ENCODE peak calls at places on chromosome 9, in four cellular contexts. One of them, this sample, is unnamed.

GRCh38 chr9:124349675-124350484 is 65.4 kb downstream of the PSMB7 start:
- DNase-seq in mammary epithelial cell: no peak
- DNase-seq in transverse colon: no peak
- DNase-seq in adipocyte: no peak
- DNase-seq in this sample: no peak

GRCh38 chr9:84271004-84271886 is 69.3 kb downstream of the SLC28A3 start:
- DNase-seq in mammary epithelial cell: no peak
- DNase-seq in transverse colon: peak; percentile 56
- DNase-seq in adipocyte: peak; percentile 96
- DNase-seq in this sample: peak; percentile 43

GRCh38 chr9:92947268-92948031 is at the start of gene FGD3:
- DNase-seq in mammary epithelial cell: no peak
- DNase-seq in transverse colon: no peak
- DNase-seq in adipocyte: peak; percentile 29
- DNase-seq in this sample: peak; percentile 70

GRCh38 chr9:133521122-133522072 is 3.4 kb downstream of the MYMK start:
- DNase-seq in mammary epithelial cell: no peak
- DNase-seq in transverse colon: no peak
- DNase-seq in adipocyte: no peak
- DNase-seq in this sample: peak; percentile 57

GRCh38 chr9:129988607-129989361 is 54.2 kb downstream of the FNBP1 start:
- DNase-seq in mammary epithelial cell: no peak
- DNase-seq in transverse colon: peak; percentile 50
- DNase-seq in adipocyte: no peak
- DNase-seq in this sample: no peak

GRCh38 chr9:10055886-10056395 is 556.9 kb downstream of the PTPRD start:
- DNase-seq in mammary epithelial cell: no peak
- DNase-seq in transverse colon: no peak
- DNase-seq in adipocyte: no peak
- DNase-seq in this sample: peak; percentile 11

GRCh38 chr9:82124090-82124489 is 135.5 kb downstream of the SPATA31D1 start:
- DNase-seq in mammary epithelial cell: peak; percentile 74
- DNase-seq in transverse colon: no peak
- DNase-seq in adipocyte: peak; percentile 63
- DNase-seq in this sample: no peak

GRCh38 chr9:109467936-109468335 is 30.2 kb downstream of the PTPN3 start:
- DNase-seq in mammary epithelial cell: peak; percentile 70
- DNase-seq in transverse colon: no peak
- DNase-seq in adipocyte: peak; percentile 21
- DNase-seq in this sample: no peak

GRCh38 chr9:106799146-106799545 is 63.8 kb upstream of the ZNF462 start:
- DNase-seq in mammary epithelial cell: peak; percentile 74
- DNase-seq in transverse colon: no peak
- DNase-seq in adipocyte: peak; percentile 85
- DNase-seq in this sample: no peak

GRCh38 chr9:132669636-132670358 is at the start of gene DDX31:
- DNase-seq in mammary epithelial cell: peak; percentile 80
- DNase-seq in transverse colon: peak; percentile 87
- DNase-seq in adipocyte: peak; percentile 92
- DNase-seq in this sample: peak; percentile 95

GRCh38 chr9:76863832-76864231 is 42.1 kb downstream of the PRUNE2 start:
- DNase-seq in mammary epithelial cell: no peak
- DNase-seq in transverse colon: no peak
- DNase-seq in adipocyte: no peak
- DNase-seq in this sample: no peak

GRCh38 chr9:76866689-76867088 is 39.2 kb downstream of the PRUNE2 start:
- DNase-seq in mammary epithelial cell: peak; percentile 54
- DNase-seq in transverse colon: no peak
- DNase-seq in adipocyte: peak; percentile 88
- DNase-seq in this sample: no peak

GRCh38 chr9:76873056-76873792 is 32.7 kb downstream of the PRUNE2 start:
- DNase-seq in mammary epithelial cell: no peak
- DNase-seq in transverse colon: no peak
- DNase-seq in adipocyte: peak; percentile 63
- DNase-seq in this sample: peak; percentile 23

GRCh38 chr9:76873821-76874220 is 32.1 kb downstream of the PRUNE2 start:
- DNase-seq in mammary epithelial cell: no peak
- DNase-seq in transverse colon: no peak
- DNase-seq in adipocyte: no peak
- DNase-seq in this sample: no peak

GRCh38 chr9:76868897-76869296 is 37.0 kb downstream of the PRUNE2 start:
- DNase-seq in mammary epithelial cell: peak; percentile 43
- DNase-seq in transverse colon: no peak
- DNase-seq in adipocyte: no peak
- DNase-seq in this sample: no peak
- H3K4me3 ChIP-seq in mammary epithelial cell: no peak overlapping the region
- H3K4me3 ChIP-seq in transverse colon: peak overlapping the region; percentile 7
- H3K4me3 ChIP-seq in adipocyte: peak overlapping the region; percentile 28
- H3K4me3 ChIP-seq in this sample: no peak overlapping the region

GRCh38 chr9:37509536-37509935 is 23.8 kb downstream of the POLR1E start:
- DNase-seq in mammary epithelial cell: no peak
- DNase-seq in transverse colon: no peak
- DNase-seq in adipocyte: no peak
- DNase-seq in this sample: no peak

GRCh38 chr9:37508834-37509206 is 23.1 kb downstream of the POLR1E start:
- DNase-seq in mammary epithelial cell: no peak
- DNase-seq in transverse colon: no peak
- DNase-seq in adipocyte: no peak
- DNase-seq in this sample: no peak

GRCh38 chr9:37508135-37508833 is 22.5 kb downstream of the POLR1E start:
- DNase-seq in mammary epithelial cell: no peak
- DNase-seq in transverse colon: no peak
- DNase-seq in adipocyte: peak; percentile 7
- DNase-seq in this sample: no peak

GRCh38 chr9:37511006-37511714 is 25.4 kb downstream of the POLR1E start:
- DNase-seq in mammary epithelial cell: no peak
- DNase-seq in transverse colon: no peak
- DNase-seq in adipocyte: no peak
- DNase-seq in this sample: no peak

GRCh38 chr9:37507586-37508134 is 21.9 kb downstream of the POLR1E start:
- DNase-seq in mammary epithelial cell: no peak
- DNase-seq in transverse colon: no peak
- DNase-seq in adipocyte: no peak
- DNase-seq in this sample: no peak
- H3K9me3 ChIP-seq in mammary epithelial cell: no peaks in the 10 kb centered on the region
- H3K9me3 ChIP-seq in transverse colon: no peaks in the 10 kb centered on the region
- H3K9me3 ChIP-seq in adipocyte: no peaks in the 10 kb centered on the region
- H3K9me3 ChIP-seq in this sample: no peaks in the 10 kb centered on the region

DNA sequence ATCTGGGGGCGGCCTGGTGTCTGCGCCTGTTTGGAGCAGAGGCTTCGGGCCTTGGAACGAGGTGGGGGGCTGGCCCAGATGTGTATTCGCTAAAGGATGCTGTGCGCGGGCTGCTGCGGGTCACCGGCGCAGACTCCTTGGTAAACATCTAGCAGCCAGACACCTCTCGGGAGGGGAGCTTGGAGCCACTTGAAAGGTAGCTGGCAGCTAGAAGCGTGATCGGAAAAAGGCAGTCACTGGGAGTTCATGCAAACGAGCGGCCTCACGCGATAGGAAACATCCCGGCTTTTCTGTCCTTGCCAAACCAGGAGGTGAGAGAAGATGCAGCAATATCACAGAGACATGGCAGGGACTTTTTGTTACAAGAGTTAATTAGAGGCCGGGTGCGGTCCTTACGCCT is 8.1 kb downstream of the LAMC3 start:
- DNase-seq in mammary epithelial cell: no peak
- DNase-seq in transverse colon: no peak
- DNase-seq in adipocyte: peak; percentile 19
- DNase-seq in this sample: no peak
- H3K4me3 ChIP-seq in mammary epithelial cell: no peak overlapping the region
- H3K4me3 ChIP-seq in transverse colon: no peak overlapping the region
- H3K4me3 ChIP-seq in adipocyte: no peak overlapping the region
- H3K4me3 ChIP-seq in this sample: no peak overlapping the region

DNA sequence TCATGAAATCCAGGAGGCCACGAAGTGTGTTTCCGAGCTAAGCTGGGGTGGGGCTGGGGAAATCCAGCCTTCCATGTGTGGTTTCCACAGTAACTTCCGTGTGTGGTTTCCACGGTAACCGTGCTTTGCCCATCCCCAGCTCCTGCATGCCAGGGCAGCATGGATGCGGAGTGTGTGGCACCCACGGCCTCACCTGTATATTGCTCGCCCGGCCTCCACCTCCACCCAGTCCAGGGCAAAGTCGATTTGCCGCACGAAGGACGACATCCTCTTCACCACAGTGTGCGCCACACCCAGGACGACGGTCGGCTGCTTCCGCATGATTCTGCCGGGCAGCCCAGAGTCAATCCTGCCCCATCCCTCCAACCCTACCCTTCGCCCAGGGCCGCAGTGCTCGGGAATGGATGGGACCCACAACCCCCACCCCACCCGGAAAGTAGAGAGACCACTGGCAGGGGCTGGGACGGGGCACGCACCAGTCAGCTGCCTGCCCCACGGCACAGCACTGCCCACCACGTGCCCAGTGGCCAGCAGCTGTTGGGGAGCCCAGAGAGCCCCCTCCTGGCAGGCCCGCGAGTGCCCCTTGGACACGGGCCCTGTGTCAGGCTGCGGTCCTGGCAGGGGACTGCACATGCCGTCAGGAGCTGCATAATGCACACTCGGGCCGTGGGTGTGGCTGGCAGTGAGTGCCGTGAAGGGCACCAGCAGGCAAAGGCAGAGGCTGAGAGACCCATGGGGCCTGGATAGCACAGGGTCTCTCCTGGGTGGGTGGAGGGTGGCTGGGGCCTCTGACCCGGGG is 39.0 kb upstream of the NSMF start:
- DNase-seq in mammary epithelial cell: no peak
- DNase-seq in transverse colon: no peak
- DNase-seq in adipocyte: no peak
- DNase-seq in this sample: no peak
- H3K9me3 ChIP-seq in mammary epithelial cell: no peaks in the 10 kb centered on the region
- H3K9me3 ChIP-seq in transverse colon: no peaks in the 10 kb centered on the region
- H3K9me3 ChIP-seq in adipocyte: no peaks in the 10 kb centered on the region
- H3K9me3 ChIP-seq in this sample: no peaks in the 10 kb centered on the region

GRCh38 chr9:2676466-2676865 is 40.8 kb upstream of the KCNV2 start:
- DNase-seq in mammary epithelial cell: no peak
- DNase-seq in transverse colon: no peak
- DNase-seq in adipocyte: no peak
- DNase-seq in this sample: no peak
- H3K4me3 ChIP-seq in mammary epithelial cell: no peak overlapping the region
- H3K4me3 ChIP-seq in transverse colon: no peak overlapping the region
- H3K4me3 ChIP-seq in adipocyte: no peak overlapping the region
- H3K4me3 ChIP-seq in this sample: no peak overlapping the region

GRCh38 chr9:94128580-94128979 is 44.3 kb downstream of the PTPDC1 start:
- DNase-seq in mammary epithelial cell: no peak
- DNase-seq in transverse colon: no peak
- DNase-seq in adipocyte: no peak
- DNase-seq in this sample: no peak
- H3K9me3 ChIP-seq in mammary epithelial cell: peaks cover 25% of the 10 kb centered on the region
- H3K9me3 ChIP-seq in transverse colon: peaks cover 20% of the 10 kb centered on the region
- H3K9me3 ChIP-seq in adipocyte: peaks cover 28% of the 10 kb centered on the region
- H3K9me3 ChIP-seq in this sample: peaks cover 2% of the 10 kb centered on the region

DNA sequence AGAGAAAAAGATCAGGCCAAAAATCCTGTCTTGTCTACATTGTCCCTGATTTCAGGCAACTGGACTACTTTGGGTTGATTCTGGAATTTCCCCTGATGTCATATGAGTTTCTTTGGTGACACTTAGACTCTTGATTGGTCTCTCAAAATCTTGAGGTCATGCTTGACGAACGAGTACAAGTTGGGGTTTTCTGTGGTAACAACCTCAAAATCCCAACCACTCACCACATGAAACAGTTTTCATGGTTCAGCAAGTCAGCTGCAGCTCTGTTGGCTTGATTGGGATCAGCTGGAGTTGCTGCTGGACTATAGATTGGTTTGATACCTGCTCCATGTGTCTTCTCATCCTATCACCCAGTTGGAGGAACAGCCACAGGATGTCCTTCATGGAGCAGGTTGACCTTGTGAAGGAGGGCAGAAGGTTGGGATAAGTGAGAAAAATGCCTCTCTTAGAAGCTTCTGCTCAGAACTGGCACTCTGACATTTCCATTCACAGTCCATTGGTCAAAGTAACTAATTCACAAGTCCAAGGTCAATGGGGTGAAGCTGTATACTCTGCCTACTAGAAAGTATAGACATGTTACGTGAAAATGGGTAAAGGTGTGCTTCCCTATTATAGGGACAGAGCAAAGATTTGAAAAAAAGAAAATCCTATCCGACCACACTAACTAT is 284.5 kb downstream of the SH3GL2 start:
- DNase-seq in mammary epithelial cell: no peak
- DNase-seq in transverse colon: no peak
- DNase-seq in adipocyte: no peak
- DNase-seq in this sample: no peak
- H3K4me3 ChIP-seq in mammary epithelial cell: no peak overlapping the region
- H3K4me3 ChIP-seq in transverse colon: no peak overlapping the region
- H3K4me3 ChIP-seq in adipocyte: no peak overlapping the region
- H3K4me3 ChIP-seq in this sample: no peak overlapping the region

GRCh38 chr9:138082918-138083636 is 205.5 kb downstream of the CACNA1B start:
- DNase-seq in mammary epithelial cell: no peak
- DNase-seq in transverse colon: no peak
- DNase-seq in adipocyte: no peak
- DNase-seq in this sample: no peak

GRCh38 chr9:138077898-138078540 is 200.4 kb downstream of the CACNA1B start:
- DNase-seq in mammary epithelial cell: no peak
- DNase-seq in transverse colon: no peak
- DNase-seq in adipocyte: no peak
- DNase-seq in this sample: no peak

GRCh38 chr9:138083873-138084272 is 206.3 kb downstream of the CACNA1B start:
- DNase-seq in mammary epithelial cell: no peak
- DNase-seq in transverse colon: no peak
- DNase-seq in adipocyte: no peak
- DNase-seq in this sample: no peak

GRCh38 chr9:138078846-138079245 is 201.3 kb downstream of the CACNA1B start:
- DNase-seq in mammary epithelial cell: no peak
- DNase-seq in transverse colon: no peak
- DNase-seq in adipocyte: no peak
- DNase-seq in this sample: no peak

GRCh38 chr9:138080979-138081378 is 203.4 kb downstream of the CACNA1B start:
- DNase-seq in mammary epithelial cell: no peak
- DNase-seq in transverse colon: no peak
- DNase-seq in adipocyte: no peak
- DNase-seq in this sample: no peak
- H3K9me3 ChIP-seq in mammary epithelial cell: peaks cover 31% of the 10 kb centered on the region
- H3K9me3 ChIP-seq in transverse colon: peaks cover 8% of the 10 kb centered on the region
- H3K9me3 ChIP-seq in adipocyte: peaks cover 12% of the 10 kb centered on the region
- H3K9me3 ChIP-seq in this sample: no peaks in the 10 kb centered on the region